ENCODE peak calls at places on chromosomes 2 and 18, in seven cellular contexts. A is stimulated activated CD4-positive, alpha-beta T cell treated with anti-CD3 and anti-CD28 coated beads, Interleukin-1b, Interleukin-23, amount 100 ng/mL, for 4 hours; N is Kasumi-1; H is amniotic stem cell; E is EL; S is neural crest cell; Z is nucleus accumbens. V is an unnamed sample.

GRCh38 chr18:79922971-79923411 is 28.5 kb downstream of the SLC66A2 start:
- DNase-seq in A (no peak), Z (no peak), S (no peak), E (no peak), H (no peak), N (no peak), V (peak; percentile 1)

GRCh38 chr2:136319227-136319626 is 201.3 kb upstream of the CXCR4 start:
- DNase-seq in Z (no peak), A (no peak), S (no peak), H (no peak), N (peak; percentile 86), E (no peak), V (no peak)

GRCh38 chr2:61993422-61994024 is 88.0 kb downstream of the COMMD1 start:
- DNase-seq in E (peak; percentile 43), A (no peak), Z (no peak), N (peak; percentile 89), H (peak; percentile 18), S (no peak), V (no peak)

GRCh38 chr2:10307561-10308156 is 5.0 kb downstream of the HPCAL1 start:
- DNase-seq in A (no peak), N (no peak), Z (no peak), S (no peak), H (no peak), E (no peak), V (no peak)

GRCh38 chr2:240363718-240364581 is 71.5 kb upstream of the GPC1 start:
- DNase-seq in S (no peak), H (no peak), Z (no peak), E (no peak), A (no peak), N (no peak), V (no peak)

GRCh38 chr2:60794271-60794863 is 38.3 kb downstream of the PAPOLG start:
- DNase-seq in H (no peak), N (peak; percentile 58), S (no peak), Z (no peak), A (no peak), E (peak; percentile 18), V (no peak)

GRCh38 chr2:233375490-233376314 is 21.4 kb downstream of the DGKD start:
- DNase-seq in S (no peak), H (no peak), N (no peak), E (no peak), Z (no peak), A (no peak), V (no peak)

GRCh38 chr2:68926782-68927181 is 25.9 kb downstream of the GKN2 start:
- DNase-seq in S (no peak), E (no peak), N (no peak), Z (no peak), A (no peak), H (no peak), V (no peak)

GRCh38 chr2:23549821-23550535 is 165.0 kb downstream of the KLHL29 start:
- DNase-seq in Z (no peak), N (no peak), A (no peak), S (no peak), E (no peak), H (no peak), V (no peak)

GRCh38 chr2:57453929-57454328 is 592.7 kb upstream of the VRK2 start:
- DNase-seq in N (peak; percentile 7), Z (no peak), E (peak; percentile 45), H (no peak), S (no peak), A (no peak), V (no peak)

GRCh38 chr2:26298638-26299393 is 47.1 kb upstream of the SELENOI start:
- DNase-seq in H (no peak), N (no peak), S (no peak), E (peak; percentile 70), Z (no peak), A (peak; percentile 10), V (no peak)

GRCh38 chr2:69057660-69058059 is 44.7 kb downstream of the ANTXR1 start:
- DNase-seq in Z (no peak), S (no peak), N (no peak), E (no peak), A (no peak), H (no peak), V (no peak)

GRCh38 chr2:238820909-238821308 is 27.0 kb upstream of the TWIST2 start:
- DNase-seq in E (peak; percentile 68), N (no peak), Z (no peak), H (no peak), A (no peak), S (no peak), V (no peak)

GRCh38 chr2:174438146-174438886 is 42.8 kb downstream of the SCRN3 start:
- DNase-seq in N (no peak), E (no peak), A (no peak), Z (peak; percentile 77), S (no peak), H (no peak), V (no peak)

GRCh38 chr2:29382486-29382885 is 267.3 kb downstream of the CLIP4 start:
- DNase-seq in H (no peak), E (no peak), A (no peak), N (no peak), Z (no peak), S (no peak), V (no peak)

GRCh38 chr2:227782804-227783203 is 30.8 kb upstream of the CCL20 start:
- DNase-seq in H (no peak), S (no peak), E (no peak), Z (no peak), N (no peak), A (no peak), V (no peak)

GRCh38 chr18:46343456-46343855 is 239.3 kb downstream of the HAUS1 start:
- DNase-seq in E (no peak), A (no peak), Z (no peak), S (no peak), N (peak; percentile 23), H (no peak), V (no peak)

GRCh38 chr2:19738707-19739106 is 163.1 kb downstream of the TTC32 start:
- DNase-seq in A (no peak), N (no peak), H (no peak), E (peak; percentile 67), Z (no peak), S (no peak), V (no peak)

GRCh38 chr18:35582899-35583558 is 1.5 kb downstream of the GALNT1 start:
- DNase-seq in E (peak; percentile 8), A (no peak), N (peak; percentile 17), Z (no peak), H (no peak), S (no peak), V (no peak)

GRCh38 chr18:75198046-75198445 is 10.9 kb downstream of the PTGR3 start:
- DNase-seq in Z (no peak), N (no peak), S (no peak), H (no peak), A (no peak), E (peak; percentile 71), V (no peak)

GRCh38 chr2:216657963-216658362 is 24.7 kb downstream of the IGFBP2 start:
- DNase-seq in Z (no peak), A (no peak), N (no peak), H (no peak), E (no peak), S (no peak), V (no peak)

GRCh38 chr2:64862001-64862397 is 127.2 kb upstream of the SLC1A4 start:
- DNase-seq in Z (no peak), H (no peak), S (no peak), A (no peak), N (no peak), E (no peak), V (no peak)

GRCh38 chr2:1550658-1551316 is 137.5 kb downstream of the TPO start:
- DNase-seq in A (peak; percentile 71), S (peak; percentile 75), H (no peak), N (peak; percentile 37), E (peak; percentile 43), Z (no peak), V (peak; percentile 82)

GRCh38 chr18:46042571-46043123 is 29.4 kb downstream of the PSTPIP2 start:
- DNase-seq in A (no peak), Z (no peak), S (no peak), E (no peak), N (peak; percentile 53), H (no peak), V (no peak)

GRCh38 chr18:57744211-57744694 is 58.9 kb downstream of the ATP8B1 start:
- DNase-seq in A (no peak), E (peak; percentile 20), N (no peak), H (no peak), S (no peak), Z (no peak), V (no peak)

GRCh38 chr2:88481937-88482336 is 29.4 kb upstream of the FOXI3 start:
- DNase-seq in H (no peak), A (no peak), S (no peak), E (peak; percentile 45), Z (no peak), N (no peak), V (no peak)

GRCh38 chr2:96762529-96763253 is 2.0 kb downstream of the CNNM4 start:
- DNase-seq in H (no peak), E (peak; percentile 16), Z (no peak), S (no peak), A (no peak), N (no peak), V (no peak)

GRCh38 chr2:174878537-174879147 is 114.4 kb upstream of the CHRNA1 start:
- DNase-seq in A (no peak), H (no peak), N (no peak), E (peak; percentile 49), Z (no peak), S (no peak), V (no peak)

GRCh38 chr2:100524331-100524730 is 38.5 kb upstream of the PDCL3 start:
- DNase-seq in N (no peak), H (no peak), Z (no peak), S (no peak), E (no peak), A (no peak), V (no peak)

GRCh38 chr2:164015328-164016123 is 279.7 kb upstream of the FIGN start:
- DNase-seq in S (peak; percentile 13), A (no peak), E (peak; percentile 7), N (no peak), Z (no peak), H (no peak), V (no peak)

GRCh38 chr2:199488772-199489400 is 31.1 kb upstream of the SATB2 start:
- DNase-seq in E (peak; percentile 60), Z (peak; percentile 4), A (no peak), H (no peak), N (peak; percentile 90), S (peak; percentile 73), V (peak; percentile 83)

GRCh38 chr18:21441670-21442069 is 158.8 kb downstream of the ESCO1 start:
- DNase-seq in S (no peak), A (no peak), Z (no peak), E (no peak), H (no peak), N (no peak), V (no peak)

GRCh38 chr2:129764376-129765325 is 214.8 kb upstream of the RAB6C start:
- DNase-seq in A (no peak), N (no peak), E (no peak), S (no peak), H (no peak), Z (no peak), V (no peak)